ENCODE peak calls at places on chromosomes 12 and 14, in five cellular contexts. H, S, Y, I and G are unnamed samples.

GRCh38 chr14:72169521-72169920 is 237.3 kb downstream of the RGS6 start:
- DNase-seq in I (no peak), S (no peak), Y (no peak), H (no peak), G (no peak)

GRCh38 chr12:123398177-123398916 is 14.4 kb downstream of the KMT5A start:
- DNase-seq in H (no peak), Y (no peak), I (no peak), S (peak; percentile 88), G (peak; percentile 79)

GRCh38 chr14:76867536-76868452 is 41.6 kb downstream of the LRRC74A start:
- DNase-seq in H (no peak), Y (no peak), S (no peak), I (no peak), G (no peak)

GRCh38 chr12:4154672-4155225 is 118.8 kb upstream of the CCND2 start:
- DNase-seq in H (no peak), Y (no peak), S (no peak), I (no peak), G (no peak)

GRCh38 chr14:22882529-22883190 is 362 bp upstream of the REM2 start:
- DNase-seq in Y (no peak), H (peak; percentile 53), I (peak; percentile 83), S (peak; percentile 39), G (peak; percentile 7)

GRCh38 chr12:102811125-102811737 is 105.8 kb downstream of the PAH start:
- DNase-seq in H (peak; percentile 31), I (peak; percentile 50), S (peak; percentile 4), Y (peak; percentile 30), G (no peak)

GRCh38 chr12:119699199-119699765 is 31.3 kb downstream of the PRKAB1 start:
- DNase-seq in S (no peak), Y (no peak), H (no peak), I (no peak), G (peak; percentile 70)

GRCh38 chr14:68146812-68147211 is 327.2 kb downstream of the RAD51B start:
- DNase-seq in S (peak; percentile 96), I (no peak), Y (no peak), H (no peak), G (peak; percentile 94)

GRCh38 chr12:12537421-12537820 is 25.2 kb downstream of the DUSP16 start:
- DNase-seq in S (no peak), I (no peak), Y (no peak), H (no peak), G (no peak)

GRCh38 chr12:46500673-46501072 is 128.1 kb upstream of the SLC38A2 start:
- DNase-seq in H (no peak), S (no peak), I (no peak), Y (no peak), G (no peak)

GRCh38 chr12:56720696-56721615 is 4.1 kb downstream of the NACA start:
- DNase-seq in I (no peak), H (no peak), S (no peak), Y (no peak), G (no peak)

GRCh38 chr14:41087056-41087455 is 519.6 kb upstream of the LRFN5 start:
- DNase-seq in H (no peak), Y (no peak), S (no peak), I (no peak), G (no peak)

GRCh38 chr12:12723147-12723680 is 6.0 kb downstream of the CDKN1B start:
- DNase-seq in I (no peak), H (no peak), S (no peak), Y (no peak), G (no peak)

GRCh38 chr12:53941750-53942149 is 3.1 kb downstream of the HOXC13 start:
- DNase-seq in Y (peak; percentile 82), I (no peak), S (no peak), H (no peak), G (no peak)

GRCh38 chr12:39443704-39444234 is 849 bp upstream of the KIF21A start:
- DNase-seq in H (no peak), Y (no peak), S (peak; percentile 11), I (no peak), G (no peak)

GRCh38 chr12:51183816-51184215 is 10.9 kb upstream of the TFCP2 start:
- DNase-seq in I (peak; percentile 47), S (peak; percentile 76), H (no peak), Y (no peak), G (no peak)

GRCh38 chr12:76929499-76929898 is 50.7 kb upstream of the CSRP2 start:
- DNase-seq in Y (no peak), H (no peak), I (no peak), S (no peak), G (no peak)

GRCh38 chr12:69998922-69999321 is 173.9 kb downstream of the MYRFL start:
- DNase-seq in I (peak; percentile 32), H (no peak), S (no peak), Y (no peak), G (no peak)

GRCh38 chr12:75933136-75933535 is 98.4 kb downstream of the PHLDA1 start:
- DNase-seq in H (no peak), S (peak; percentile 89), I (no peak), Y (no peak), G (peak; percentile 88)

GRCh38 chr14:85221832-85222231 is 308.1 kb upstream of the FLRT2 start:
- DNase-seq in Y (no peak), S (no peak), I (no peak), H (no peak), G (no peak)

GRCh38 chr12:47770086-47770726 is 2.8 kb upstream of the SLC48A1 start:
- DNase-seq in H (no peak), I (no peak), S (peak; percentile 63), Y (no peak), G (peak; percentile 45)

GRCh38 chr12:11875414-11875935 is 195.3 kb upstream of the BCL2L14 start:
- DNase-seq in H (no peak), Y (no peak), S (no peak), I (no peak), G (no peak)

GRCh38 chr12:1778911-1779310 is 41.5 kb upstream of the LRTM2 start:
- DNase-seq in Y (no peak), S (peak; percentile 83), H (no peak), I (no peak), G (no peak)

GRCh38 chr12:83092101-83092500 is 405.4 kb downstream of the TMTC2 start:
- DNase-seq in H (no peak), I (no peak), Y (no peak), S (no peak), G (no peak)

GRCh38 chr14:71139058-71139946 is 232.0 kb downstream of the PCNX1 start:
- DNase-seq in S (peak; percentile 63), I (peak; percentile 21), H (peak; percentile 40), Y (no peak), G (no peak)

GRCh38 chr12:60644076-60644475 is 1048.2 kb downstream of the SLC16A7 start:
- DNase-seq in S (no peak), Y (no peak), H (no peak), I (no peak), G (no peak)

GRCh38 chr12:57626111-57626928 is 6.7 kb downstream of the B4GALNT1 start:
- DNase-seq in I (no peak), S (no peak), H (peak; percentile 8), Y (no peak), G (no peak)

GRCh38 chr14:104935026-104935650 is 10.5 kb downstream of the PLD4 start:
- DNase-seq in H (no peak), I (no peak), Y (no peak), S (no peak), G (no peak)

GRCh38 chr14:98853063-98853729 is 418.8 kb downstream of the BCL11B start:
- DNase-seq in S (no peak), H (no peak), I (no peak), Y (no peak), G (no peak)

GRCh38 chr12:52200086-52200782 is 8.4 kb upstream of the KRT80 start:
- DNase-seq in I (no peak), S (no peak), Y (no peak), H (no peak), G (no peak)

GRCh38 chr14:42047421-42048045 is 440.9 kb downstream of the LRFN5 start:
- DNase-seq in H (no peak), Y (no peak), I (no peak), S (peak; percentile 29), G (peak; percentile 10)

GRCh38 chr12:116138380-116138779 is 139.1 kb downstream of the MED13L start:
- DNase-seq in Y (no peak), S (peak; percentile 29), I (no peak), H (no peak), G (no peak)

GRCh38 chr12:5694759-5695409 is 250.2 kb downstream of the ANO2 start:
- DNase-seq in Y (no peak), H (no peak), I (no peak), S (no peak), G (no peak)